ENCODE peak calls at places on chromosomes 13 and 19, in six cellular contexts. M is IMR-90, O is neuronal stem cell, K is mesendoderm, A is H1, S is H9. B is an unnamed sample.

GRCh38 chr13:48492123-48493075 is 40.5 kb downstream of the RCBTB2 start:
- DNase-seq in K (no peak), O (no peak), A (no peak), M (peak), S (no peak), B (peak)

GRCh38 chr13:110346661-110347067 is 39.6 kb downstream of the COL4A2 start:
- DNase-seq in M (no peak), K (no peak), O (no peak), A (no peak), S (no peak), B (no peak)

GRCh38 chr13:73035660-73036059 is 23.1 kb upstream of the KLF5 start:
- DNase-seq in O (no peak), K (peak), S (no peak), A (no peak), M (no peak), B (no peak)

GRCh38 chr19:46860846-46861690 is at the start of gene ARHGAP35:
- DNase-seq in A (peak), S (peak), O (no peak), K (no peak), M (no peak), B (no peak)

GRCh38 chr19:35718345-35719041 is 690 bp downstream of the KMT2B start:
- DNase-seq in K (peak), A (peak), S (no peak), M (no peak), O (peak), B (peak)

GRCh38 chr19:31718041-31718440 is 368.8 kb upstream of the TSHZ3 start:
- DNase-seq in S (no peak), A (no peak), K (no peak), M (no peak), O (no peak), B (no peak)

GRCh38 chr13:97100821-97101220 is 106.5 kb upstream of the OXGR1 start:
- DNase-seq in O (no peak), S (no peak), M (no peak), K (no peak), A (no peak), B (no peak)

GRCh38 chr19:5893907-5894703 is 9.5 kb downstream of the NDUFA11 start:
- DNase-seq in M (no peak), K (no peak), A (no peak), S (no peak), O (no peak), B (no peak)

GRCh38 chr13:113423225-113424170 is 29.8 kb downstream of the ADPRHL1 start:
- DNase-seq in A (no peak), M (no peak), S (no peak), K (no peak), O (no peak), B (no peak)

GRCh38 chr13:30020726-30021312 is 170.4 kb upstream of the UBL3 start:
- DNase-seq in S (no peak), K (no peak), A (no peak), O (no peak), M (peak), B (peak)

GRCh38 chr13:29713841-29714240 is 118.4 kb upstream of the SLC7A1 start:
- DNase-seq in K (peak), S (no peak), M (peak), A (no peak), O (no peak), B (no peak)

GRCh38 chr19:11540642-11541041 is 2.0 kb downstream of the CNN1 start:
- DNase-seq in K (no peak), A (no peak), M (no peak), O (no peak), S (no peak), B (no peak)
- H2AK5ac ChIP-seq in K (peak), A (no peak), M (peak), O (peak), S (no peak), B (no peak)

GRCh38 chr19:45598267-45599011 is 3.6 kb downstream of the GPR4 start:
- DNase-seq in M (no peak), S (no peak), O (no peak), K (no peak), A (no peak), B (no peak)
- H3K27ac ChIP-seq in M (no peak), S (no peak), O (no peak), K (no peak), A (no peak), B (no peak)

DNA sequence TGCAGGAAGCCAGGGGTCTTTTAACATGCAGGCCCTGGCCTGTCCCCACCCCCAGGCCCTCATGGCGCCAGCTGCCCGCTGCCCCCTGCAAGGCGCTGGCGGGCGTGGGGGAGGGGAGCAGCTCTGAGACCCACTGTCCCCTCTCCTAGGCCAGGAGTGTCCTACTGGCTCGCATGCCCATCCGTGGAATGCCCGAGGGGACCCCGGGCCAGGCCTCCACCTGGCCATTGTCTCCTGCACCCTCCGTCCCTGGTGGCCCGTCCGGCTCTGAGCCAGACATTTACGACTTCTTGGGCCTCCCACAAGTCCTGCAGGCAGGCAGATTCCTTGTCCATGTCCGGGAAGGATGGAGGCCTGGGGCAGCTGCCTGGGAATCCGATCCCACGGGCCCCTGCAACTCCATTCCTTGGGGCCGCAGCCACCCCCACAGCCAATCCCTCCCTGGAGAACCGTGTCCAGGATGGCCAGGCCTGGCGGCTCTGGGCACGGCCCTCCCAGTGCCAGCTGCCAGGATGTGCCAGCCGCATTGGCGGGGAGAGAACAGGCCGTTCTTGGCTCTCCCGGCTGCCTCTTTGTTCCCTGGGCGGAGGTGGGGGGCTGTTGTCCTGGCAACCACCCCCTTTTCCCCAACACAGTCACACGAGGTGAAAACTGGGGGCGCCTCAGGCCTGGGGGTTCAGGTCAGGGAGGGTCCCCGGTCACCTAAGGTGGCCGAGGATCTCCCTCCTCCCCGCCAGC is 10.5 kb upstream of the PLIN3 start:
- DNase-seq in A (peak), S (peak), K (no peak), M (no peak), O (no peak), B (no peak)
- H2AK5ac ChIP-seq in A (no peak), S (no peak), K (no peak), M (no peak), O (peak), B (peak)

DNA sequence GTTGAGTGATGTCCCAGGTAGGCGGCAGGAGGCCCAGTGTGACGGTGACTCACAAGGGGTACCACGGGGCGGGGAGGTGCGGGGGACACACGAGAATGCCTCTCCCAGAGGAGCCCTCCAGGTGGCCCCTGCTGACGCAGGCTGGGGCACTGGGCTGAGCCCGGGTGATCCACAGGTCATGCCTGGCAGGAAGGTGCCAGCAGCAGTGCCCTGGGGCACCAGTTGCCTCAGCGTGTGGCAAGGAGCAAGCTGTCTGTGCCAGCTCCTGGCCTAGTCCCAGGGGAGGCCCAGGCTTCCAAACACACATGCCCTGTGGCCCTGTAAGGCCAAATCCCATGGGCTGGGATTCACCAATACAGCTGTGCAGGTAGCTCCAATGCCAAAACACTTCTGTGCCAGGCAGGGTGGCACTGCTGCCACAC is 28.0 kb downstream of the AKT2 start:
- DNase-seq in M (no peak), S (no peak), A (no peak), O (no peak), K (no peak), B (no peak)
- H3K27ac ChIP-seq in M (no peak), S (no peak), A (no peak), O (no peak), K (no peak), B (no peak)

DNA sequence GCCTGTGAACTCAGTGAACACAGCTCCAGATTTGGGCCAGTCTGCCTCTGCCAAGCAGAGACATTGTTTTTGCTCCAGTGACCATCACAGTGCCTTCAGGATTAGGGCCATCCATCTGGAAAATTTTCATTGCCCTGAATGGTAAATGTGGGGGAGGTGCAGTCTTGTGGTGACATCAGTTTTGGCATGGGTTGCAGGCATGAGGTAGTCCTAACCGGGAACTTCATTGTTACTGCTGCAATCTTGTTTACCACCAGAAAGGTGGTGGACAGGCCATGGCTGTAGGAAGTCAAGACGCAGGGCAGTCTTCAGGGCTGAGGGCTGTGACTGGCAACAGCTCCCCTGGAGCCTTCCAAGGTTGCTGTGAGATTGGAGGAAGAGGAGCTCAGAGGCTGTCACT is 55.2 kb downstream of the SPATA13 start:
- DNase-seq in K (peak), A (no peak), M (peak), S (no peak), O (no peak), B (peak)
- H2AK5ac ChIP-seq in K (no peak), A (no peak), M (peak), S (no peak), O (no peak), B (no peak)

DNA sequence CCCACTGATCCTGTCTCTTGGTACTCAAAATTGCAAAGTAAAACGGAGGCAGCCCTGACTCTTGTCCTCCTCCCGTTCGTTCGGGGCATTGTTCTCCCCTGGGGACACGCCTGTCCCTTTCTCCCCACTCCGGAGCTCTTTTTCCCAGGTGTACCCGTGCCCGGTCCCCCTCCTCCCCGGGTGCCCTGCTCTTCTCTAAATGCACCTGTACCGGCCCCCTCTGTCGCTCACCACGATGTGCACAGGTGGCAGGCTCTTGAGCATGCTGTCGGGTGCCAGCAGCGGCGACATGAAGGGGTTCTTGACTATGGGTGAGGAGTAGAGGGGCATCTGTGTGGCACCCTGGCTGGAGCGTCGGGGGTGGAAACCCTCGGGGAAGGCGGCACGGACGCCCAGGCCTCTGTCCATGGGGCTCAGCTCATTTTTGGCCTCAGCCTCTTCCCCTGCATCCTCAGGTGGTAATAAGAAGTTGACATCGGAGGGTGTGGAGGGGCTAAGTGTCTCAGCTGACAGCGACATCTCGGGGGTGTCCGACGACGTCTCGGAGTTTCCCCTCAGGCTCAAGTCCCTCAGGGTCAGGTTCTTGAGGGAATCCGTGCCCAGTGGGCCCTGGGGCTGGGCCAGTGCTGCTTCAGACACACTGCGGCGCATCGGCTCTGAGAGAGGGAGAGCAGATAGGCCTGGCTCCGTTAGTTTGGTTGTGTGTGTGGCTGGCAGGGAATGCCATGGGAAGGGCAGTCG is 12.4 kb upstream of the CNFN start:
- DNase-seq in O (no peak), K (no peak), A (no peak), M (no peak), S (no peak), B (no peak)
- H3K27ac ChIP-seq in O (no peak), K (no peak), A (no peak), M (no peak), S (no peak), B (no peak)

GRCh38 chr19:54506079-54506478 is 3.4 kb downstream of the LAIR2 start:
- DNase-seq in K (no peak), M (no peak), S (no peak), O (no peak), A (no peak), B (no peak)

GRCh38 chr19:54507824-54508223 is 5.2 kb downstream of the LAIR2 start:
- DNase-seq in S (no peak), O (no peak), K (no peak), M (no peak), A (no peak), B (no peak)

DNA sequence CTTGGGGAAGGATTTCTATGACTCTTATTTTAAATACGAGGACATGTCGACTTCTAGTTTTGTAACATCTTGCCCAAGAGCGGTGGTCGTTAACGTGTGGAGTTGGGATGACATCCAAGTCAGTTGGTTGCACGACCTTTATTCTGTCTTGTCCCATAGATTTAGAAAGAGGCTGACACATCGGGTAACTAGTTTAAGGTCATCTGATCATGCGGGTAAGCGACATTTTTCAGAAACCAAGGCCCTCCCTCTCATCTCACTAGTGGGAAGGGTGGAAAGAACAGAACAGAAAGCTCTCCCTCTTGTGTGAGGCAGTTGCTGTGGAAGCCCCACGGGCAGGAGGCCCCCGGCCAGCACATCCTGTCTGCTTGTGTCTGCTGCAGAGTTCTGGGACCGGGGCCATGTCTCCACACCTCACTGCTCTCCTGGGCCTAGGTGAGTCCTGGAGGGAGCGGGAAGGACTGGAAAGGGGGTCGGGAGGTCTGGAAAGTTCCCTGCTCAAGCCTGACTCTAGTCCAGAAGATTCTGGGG is at the start of gene LAIR2:
- DNase-seq in O (no peak), S (no peak), A (no peak), K (no peak), M (no peak), B (no peak)
- H2AK5ac ChIP-seq in O (no peak), S (no peak), A (no peak), K (no peak), M (no peak), B (no peak)

GRCh38 chr19:42311612-42312160 is 1.4 kb upstream of the TMEM145 start:
- DNase-seq in S (peak), M (no peak), O (no peak), A (peak), K (peak), B (no peak)

GRCh38 chr19:42312370-42312769 is 739 bp upstream of the TMEM145 start:
- DNase-seq in S (no peak), M (no peak), A (no peak), K (no peak), O (no peak), B (no peak)

GRCh38 chr19:42313840-42314755 is 989 bp downstream of the TMEM145 start:
- DNase-seq in K (no peak), S (no peak), M (no peak), A (no peak), O (no peak), B (no peak)

GRCh38 chr19:42315024-42315423 is 1.9 kb downstream of the TMEM145 start:
- DNase-seq in S (no peak), M (no peak), O (no peak), A (no peak), K (no peak), B (no peak)

GRCh38 chr19:42313096-42313839 is at the start of gene TMEM145:
- DNase-seq in S (peak), K (peak), M (peak), O (peak), A (peak), B (peak)
- H3K27ac ChIP-seq in S (no peak), K (no peak), M (no peak), O (no peak), A (no peak), B (no peak)